ENCODE peak calls at places on chromosomes 16 and 17, in nine cellular contexts. P is T-cell; J is brain microvascular endothelial cell; V is occipital lobe; S is Caki2; R is GM10248; Y is SIG-M5; A is NCI-H2029; Z is stimulated activated CD8-positive, alpha-beta memory T cell treated with anti-CD3 and anti-CD28 coated beads, Interleukin-12 subunit alpha, Interleukin-12 subunit beta, amount 100 ng/mL, for 4 hours. K is an unnamed sample.

GRCh38 chr17:30565073-30565935 is 88.1 kb downstream of the GOSR1 start:
- DNase-seq in P (no peak), J (no peak), V (no peak), S (no peak), R (no peak), Y (no peak), A (no peak), Z (no peak), K (peak; percentile 22)

GRCh38 chr17:44014437-44015172 is at the start of gene TMEM101:
- DNase-seq in P (peak; percentile 86), J (peak; percentile 89), V (peak; percentile 88), S (peak; percentile 83), R (peak; percentile 96), Y (peak; percentile 73), A (peak; percentile 72), Z (peak; percentile 73), K (peak; percentile 82)

GRCh38 chr17:1422907-1423306 is 22.9 kb upstream of the YWHAE start:
- DNase-seq in P (no peak), J (peak; percentile 97), V (no peak), S (peak; percentile 80), R (no peak), Y (no peak), A (no peak), Z (no peak), K (peak; percentile 93)

GRCh38 chr17:49901460-49902331 is 53.8 kb upstream of the TAC4 start:
- DNase-seq in P (no peak), J (no peak), V (no peak), S (no peak), R (no peak), Y (no peak), A (no peak), Z (no peak), K (peak; percentile 21)

GRCh38 chr16:24734382-24734781 is 4.9 kb downstream of the TNRC6A start:
- DNase-seq in P (no peak), J (no peak), V (no peak), S (no peak), R (peak; percentile 25), Y (no peak), A (no peak), Z (no peak), K (no peak)

GRCh38 chr16:76118344-76118743 is 158.9 kb upstream of the CNTNAP4 start:
- DNase-seq in P (no peak), J (no peak), V (no peak), S (no peak), R (no peak), Y (no peak), A (no peak), Z (no peak), K (no peak)

GRCh38 chr17:27644586-27644985 is 13.6 kb downstream of the LGALS9 start:
- DNase-seq in P (no peak), J (no peak), V (no peak), S (no peak), R (no peak), Y (no peak), A (no peak), Z (no peak), K (no peak)

GRCh38 chr16:64920211-64920610 is 201.7 kb downstream of the CDH11 start:
- DNase-seq in P (no peak), J (no peak), V (no peak), S (no peak), R (no peak), Y (no peak), A (no peak), Z (no peak), K (peak; percentile 81)

GRCh38 chr17:45051060-45051719 is at the start of gene DCAKD:
- DNase-seq in P (peak; percentile 89), J (peak; percentile 92), V (peak; percentile 92), S (peak; percentile 96), R (peak; percentile 94), Y (peak; percentile 80), A (peak; percentile 88), Z (peak; percentile 83), K (peak; percentile 98)

GRCh38 chr17:76872221-76872873 is 4.1 kb downstream of the MGAT5B start:
- DNase-seq in P (peak; percentile 10), J (peak; percentile 94), V (peak; percentile 55), S (peak; percentile 96), R (no peak), Y (no peak), A (no peak), Z (no peak), K (peak; percentile 99)

GRCh38 chr16:48381201-48381600 is 4.0 kb downstream of the SIAH1 start:
- DNase-seq in P (no peak), J (peak; percentile 14), V (no peak), S (no peak), R (no peak), Y (no peak), A (no peak), Z (no peak), K (no peak)

GRCh38 chr17:38589462-38590114 is 16.2 kb downstream of the SRCIN1 start:
- DNase-seq in P (no peak), J (no peak), V (no peak), S (no peak), R (no peak), Y (no peak), A (no peak), Z (no peak), K (no peak)

GRCh38 chr17:83110755-83111154 is 31.3 kb downstream of the METRNL start:
- DNase-seq in P (no peak), J (peak; percentile 26), V (no peak), S (no peak), R (no peak), Y (no peak), A (no peak), Z (no peak), K (no peak)

GRCh38 chr17:77327181-77327565 is 186.4 kb downstream of the SEC14L1 start:
- DNase-seq in P (no peak), J (no peak), V (no peak), S (no peak), R (no peak), Y (no peak), A (no peak), Z (no peak), K (no peak)

GRCh38 chr17:37481001-37481665 is 8.6 kb upstream of the DUSP14 start:
- DNase-seq in P (no peak), J (no peak), V (no peak), S (no peak), R (no peak), Y (no peak), A (no peak), Z (no peak), K (no peak)

GRCh38 chr16:88781140-88782077 is 3.6 kb downstream of the PIEZO1 start:
- DNase-seq in P (peak; percentile 71), J (no peak), V (no peak), S (no peak), R (peak; percentile 78), Y (no peak), A (no peak), Z (peak; percentile 49), K (no peak)

GRCh38 chr17:56912105-56912999 is 1.5 kb downstream of the TRIM25 start:
- DNase-seq in P (no peak), J (no peak), V (no peak), S (no peak), R (peak; percentile 15), Y (no peak), A (no peak), Z (no peak), K (no peak)

GRCh38 chr17:68161644-68162428 is 86.0 kb upstream of the AMZ2 start:
- DNase-seq in P (no peak), J (no peak), V (no peak), S (peak; percentile 40), R (no peak), Y (no peak), A (no peak), Z (no peak), K (no peak)

GRCh38 chr17:50347087-50347893 is 1.4 kb downstream of the XYLT2 start:
- DNase-seq in P (no peak), J (no peak), V (no peak), S (no peak), R (no peak), Y (no peak), A (no peak), Z (no peak), K (no peak)

GRCh38 chr16:3138823-3139426 is 4.1 kb downstream of the ZNF213 start:
- DNase-seq in P (no peak), J (no peak), V (no peak), S (no peak), R (no peak), Y (no peak), A (no peak), Z (no peak), K (no peak)

K was measured in NCI-H226.